ENCODE peak calls at places on chromosomes 5 and 9, in eight cellular contexts. G is Karpas-422, M is NT2/D1, F is endodermal cell, Z is HCT116, U is PC-3, I is SK-N-SH, B is colonic mucosa. A is an unnamed sample.

GRCh38 chr5:68489556-68489955 is 274.0 kb downstream of the PIK3R1 start:
- DNase-seq in Z (no peak), M (no peak), B (no peak), I (no peak), F (no peak), U (no peak), G (no peak), A (no peak)

GRCh38 chr5:73039082-73039481 is 81.3 kb upstream of the TMEM171 start:
- DNase-seq in I (no peak), M (peak; percentile 35), G (no peak), Z (no peak), B (no peak), F (peak; percentile 85), U (peak; percentile 2), A (no peak)

GRCh38 chr9:108271646-108272349 is 584.0 kb downstream of the ACTL7B start:
- DNase-seq in B (peak; percentile 78), I (no peak), G (no peak), F (peak; percentile 75), U (peak; percentile 64), M (peak; percentile 27), Z (no peak), A (peak; percentile 30)

GRCh38 chr5:74017786-74018211 is 391.8 kb downstream of the ARHGEF28 start:
- DNase-seq in M (no peak), G (no peak), U (peak; percentile 82), Z (peak; percentile 73), I (no peak), B (no peak), F (peak; percentile 64), A (no peak)

GRCh38 chr5:134554319-134555222 is 29.1 kb downstream of the JADE2 start:
- DNase-seq in I (peak; percentile 83), F (no peak), B (peak; percentile 61), U (peak; percentile 81), M (no peak), G (peak; percentile 67), Z (no peak), A (no peak)

GRCh38 chr9:94944623-94945022 is 218.1 kb downstream of the AOPEP start:
- DNase-seq in G (no peak), M (no peak), U (no peak), B (no peak), F (no peak), I (no peak), Z (no peak), A (no peak)

GRCh38 chr9:74133921-74134320 is 363.2 kb upstream of the RORB start:
- DNase-seq in F (no peak), I (no peak), B (no peak), M (no peak), U (no peak), Z (no peak), G (no peak), A (no peak)

GRCh38 chr9:129344623-129345495 is 166.8 kb upstream of the IER5L start:
- DNase-seq in F (no peak), G (no peak), I (no peak), M (no peak), Z (no peak), B (no peak), U (no peak), A (no peak)

GRCh38 chr9:110256142-110256391 is 240 bp downstream of the TXN start:
- DNase-seq in M (no peak), G (no peak), U (no peak), F (no peak), Z (no peak), I (peak; percentile 73), B (no peak), A (no peak)

GRCh38 chr5:1594336-1595106 is 70.8 kb upstream of the LPCAT1 start:
- DNase-seq in B (peak; percentile 86), Z (peak; percentile 74), M (peak; percentile 81), I (peak; percentile 99), F (peak; percentile 98), U (peak; percentile 22), G (peak; percentile 98), A (peak; percentile 90)

GRCh38 chr5:112146323-112146848 is 272.7 kb downstream of the EPB41L4A start:
- DNase-seq in F (no peak), B (no peak), M (no peak), U (peak; percentile 26), G (no peak), I (no peak), Z (no peak), A (no peak)

GRCh38 chr9:33698267-33698666 is 97.1 kb upstream of the PRSS3 start:
- DNase-seq in B (no peak), I (no peak), M (no peak), Z (no peak), F (no peak), U (peak; percentile 58), G (no peak), A (no peak)

GRCh38 chr9:108709922-108710321 is 145.9 kb downstream of the ACTL7B start:
- DNase-seq in G (no peak), I (no peak), U (no peak), F (no peak), M (no peak), B (no peak), Z (no peak), A (no peak)

GRCh38 chr9:108683245-108683644 is 172.5 kb downstream of the ACTL7B start:
- DNase-seq in F (no peak), Z (no peak), B (no peak), M (no peak), G (no peak), U (no peak), I (no peak), A (no peak)

GRCh38 chr5:90193185-90193822 is 216.3 kb downstream of the CETN3 start:
- DNase-seq in B (no peak), I (no peak), Z (no peak), M (no peak), U (peak; percentile 33), G (no peak), F (peak; percentile 54), A (no peak)

GRCh38 chr5:126597156-126597555 is 2.1 kb upstream of the ALDH7A1 start:
- DNase-seq in G (no peak), I (no peak), U (peak; percentile 78), Z (no peak), M (no peak), F (no peak), B (no peak), A (no peak)

GRCh38 chr5:126594676-126595485 is at the start of gene ALDH7A1:
- DNase-seq in U (peak; percentile 91), B (peak; percentile 91), I (peak; percentile 93), G (no peak), M (peak; percentile 91), Z (peak; percentile 83), F (peak; percentile 99), A (peak; percentile 90)

GRCh38 chr5:126599499-126599898 is 1.2 kb upstream of the PHAX start:
- DNase-seq in U (no peak), M (no peak), F (no peak), I (no peak), G (no peak), Z (no peak), B (no peak), A (no peak)

GRCh38 chr5:126594077-126594476 is 942 bp downstream of the ALDH7A1 start:
- DNase-seq in B (no peak), F (no peak), U (peak; percentile 20), Z (no peak), M (no peak), I (no peak), G (no peak), A (no peak)

GRCh38 chr5:126595486-126596083 is 566 bp upstream of the ALDH7A1 start:
- DNase-seq in G (no peak), B (no peak), I (no peak), F (no peak), M (no peak), Z (no peak), U (no peak), A (no peak)
- H3K9ac ChIP-seq in G (no peak overlapping the region), B (no peak overlapping the region), I (peak overlapping the region; percentile 68), F (peak overlapping the region; percentile 78), M (peak overlapping the region; percentile 58), Z (peak overlapping the region; percentile 88), U (peak overlapping the region; percentile 5), A (peak overlapping the region; percentile 71)

DNA sequence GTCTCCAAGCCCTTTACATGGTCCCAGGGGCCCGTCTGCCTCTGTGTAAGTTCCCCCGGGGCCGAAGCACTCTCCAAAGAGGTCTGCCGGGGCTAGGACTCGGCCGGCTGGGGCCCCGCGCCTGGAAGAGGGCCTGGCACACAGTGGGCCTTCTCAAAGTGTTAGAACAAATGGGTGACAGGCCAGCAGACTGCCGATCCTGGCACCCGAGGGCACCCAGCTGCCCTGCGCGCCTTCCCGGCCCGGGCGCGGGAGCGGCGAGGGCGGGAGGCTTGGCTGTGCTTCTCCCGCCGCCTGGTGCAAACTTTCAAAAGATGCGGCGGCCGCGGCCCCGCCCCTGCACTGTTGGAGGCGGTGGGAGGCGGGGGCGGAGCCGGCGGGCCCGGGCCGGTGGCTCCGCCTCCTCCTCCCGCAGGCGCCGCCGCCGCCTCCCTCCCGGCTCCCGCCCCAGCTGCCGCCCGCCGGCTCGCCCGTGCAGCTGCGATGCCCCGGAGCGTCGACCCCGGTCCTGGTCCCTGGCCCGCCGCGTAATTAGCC is at the start of gene NEURL1B:
- DNase-seq in M (no peak), Z (peak; percentile 26), F (peak; percentile 92), U (peak; percentile 77), I (peak; percentile 98), B (peak; percentile 88), G (no peak), A (peak; percentile 83)
- H3K4me1 ChIP-seq in M (peaks cover 4% of the 10 kb centered on the region), Z (peaks cover 19% of the 10 kb centered on the region), F (no peaks in the 10 kb centered on the region), U (peaks cover 9% of the 10 kb centered on the region), I (peaks cover 33% of the 10 kb centered on the region), B (peaks cover 4% of the 10 kb centered on the region), G (peaks cover 5% of the 10 kb centered on the region), A (peaks cover 14% of the 10 kb centered on the region)

DNA sequence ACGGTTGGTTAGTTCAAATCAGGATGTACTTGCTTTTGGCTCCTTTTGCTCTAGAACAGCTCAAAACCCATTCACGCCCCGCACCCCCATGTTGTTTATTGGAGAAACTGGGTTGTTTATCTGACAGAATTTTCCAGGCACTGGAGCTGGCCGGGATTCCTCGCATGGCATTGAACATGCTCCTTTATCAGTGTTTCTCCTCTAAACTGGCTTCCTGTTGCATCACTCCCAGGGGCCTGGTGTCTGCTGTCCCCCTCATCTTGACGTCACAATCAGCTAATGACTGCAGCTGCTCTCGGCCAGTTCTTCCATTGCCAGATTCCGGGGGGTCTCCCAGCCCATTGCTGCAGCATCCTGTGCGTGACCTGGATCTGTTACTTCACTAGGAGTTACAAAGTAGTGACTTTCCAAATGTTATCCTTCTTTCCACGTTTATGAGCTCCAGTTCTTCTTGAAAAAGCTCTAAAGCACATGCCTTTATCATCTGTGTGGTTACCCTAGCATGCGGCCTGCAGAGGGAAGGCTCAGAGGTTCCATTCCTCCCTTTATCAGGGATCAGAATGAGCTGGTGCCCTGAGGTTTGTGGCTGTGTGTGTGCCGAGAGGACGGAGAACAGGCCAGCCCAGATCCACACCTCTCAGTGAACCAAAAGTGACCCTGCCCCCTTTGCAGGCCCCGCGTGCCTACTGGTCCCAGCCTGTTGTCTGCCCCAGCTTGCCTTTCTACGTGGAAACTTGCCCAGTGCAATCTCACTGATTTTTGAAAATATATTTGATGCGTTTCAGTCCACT is 27.4 kb downstream of the FAM163B start:
- DNase-seq in I (peak; percentile 89), U (no peak), G (no peak), M (no peak), B (no peak), F (no peak), Z (no peak), A (no peak)
- H3K9ac ChIP-seq in I (no peak overlapping the region), U (no peak overlapping the region), G (no peak overlapping the region), M (no peak overlapping the region), B (no peak overlapping the region), F (no peak overlapping the region), Z (no peak overlapping the region), A (no peak overlapping the region)

DNA sequence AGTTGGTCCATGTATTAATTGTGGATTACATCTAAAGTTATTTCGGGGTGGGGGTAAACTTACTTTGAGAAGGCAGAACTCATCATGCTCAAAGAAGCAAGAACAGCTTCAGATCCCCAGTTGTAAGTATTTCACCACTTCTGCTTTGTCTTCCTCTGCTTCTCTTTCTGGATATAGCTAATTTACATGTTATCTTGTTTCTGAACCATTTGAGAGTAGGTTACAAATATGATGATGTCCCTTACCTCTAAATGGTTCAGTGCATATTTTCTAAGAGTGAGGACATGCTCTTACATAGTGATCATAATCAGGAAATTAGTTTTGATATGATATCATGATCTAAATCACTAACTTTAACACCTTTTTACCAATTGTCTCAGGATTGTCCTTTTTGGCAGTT is 11.9 kb downstream of the TRIO start:
- DNase-seq in G (peak; percentile 63), B (no peak), U (no peak), M (no peak), I (no peak), F (no peak), Z (no peak), A (no peak)
- H3K4me1 ChIP-seq in G (peaks cover 21% of the 10 kb centered on the region), B (peaks cover 10% of the 10 kb centered on the region), U (peaks cover 70% of the 10 kb centered on the region), M (peaks cover 10% of the 10 kb centered on the region), I (peaks cover 44% of the 10 kb centered on the region), F (peaks cover 14% of the 10 kb centered on the region), Z (peaks cover 37% of the 10 kb centered on the region), A (peaks cover 26% of the 10 kb centered on the region)

A was measured in neuronal stem cell.